ENCODE peak calls at places on chromosomes 5 and 9, in ten cellular contexts. One of them, this sample, is unnamed.

GRCh38 chr5:68274847-68275700 is 59.5 kb downstream of the PIK3R1 start:
- DNase-seq in AG09309: no peak
- DNase-seq in PC-3: no peak
- DNase-seq in mesendoderm: no peak
- DNase-seq in neural progenitor cell: no peak
- DNase-seq in breast epithelium: no peak
- DNase-seq in mammary epithelial cell: no peak
- DNase-seq in naive thymus-derived CD4-positive, alpha-beta T cell: peak; percentile 34
- DNase-seq in GM23248: no peak
- DNase-seq in PC-9: no peak
- DNase-seq in this sample: no peak

GRCh38 chr9:120410925-120411501 is 169.0 kb downstream of the CDK5RAP2 start:
- DNase-seq in AG09309: no peak
- DNase-seq in PC-3: no peak
- DNase-seq in mesendoderm: no peak
- DNase-seq in neural progenitor cell: no peak
- DNase-seq in breast epithelium: no peak
- DNase-seq in mammary epithelial cell: no peak
- DNase-seq in naive thymus-derived CD4-positive, alpha-beta T cell: no peak
- DNase-seq in GM23248: peak; percentile 72
- DNase-seq in PC-9: no peak
- DNase-seq in this sample: no peak

GRCh38 chr9:136151214-136151804 is 32.6 kb upstream of the TMEM250 start:
- DNase-seq in AG09309: no peak
- DNase-seq in PC-3: no peak
- DNase-seq in mesendoderm: peak; percentile 53
- DNase-seq in neural progenitor cell: peak; percentile 54
- DNase-seq in breast epithelium: no peak
- DNase-seq in mammary epithelial cell: no peak
- DNase-seq in naive thymus-derived CD4-positive, alpha-beta T cell: no peak
- DNase-seq in GM23248: no peak
- DNase-seq in PC-9: no peak
- DNase-seq in this sample: no peak

GRCh38 chr5:151781201-151781600 is 9.4 kb downstream of the G3BP1 start:
- DNase-seq in AG09309: no peak
- DNase-seq in PC-3: no peak
- DNase-seq in mesendoderm: no peak
- DNase-seq in neural progenitor cell: no peak
- DNase-seq in breast epithelium: no peak
- DNase-seq in mammary epithelial cell: no peak
- DNase-seq in naive thymus-derived CD4-positive, alpha-beta T cell: no peak
- DNase-seq in GM23248: peak; percentile 25
- DNase-seq in PC-9: no peak
- DNase-seq in this sample: no peak

GRCh38 chr5:111076076-111076475 is 4.6 kb downstream of the TSLP start:
- DNase-seq in AG09309: peak; percentile 24
- DNase-seq in PC-3: no peak
- DNase-seq in mesendoderm: no peak
- DNase-seq in neural progenitor cell: no peak
- DNase-seq in breast epithelium: no peak
- DNase-seq in mammary epithelial cell: no peak
- DNase-seq in naive thymus-derived CD4-positive, alpha-beta T cell: no peak
- DNase-seq in GM23248: no peak
- DNase-seq in PC-9: no peak
- DNase-seq in this sample: no peak

GRCh38 chr5:179914032-179914755 is 6.5 kb upstream of the TBC1D9B start:
- DNase-seq in AG09309: peak; percentile 27
- DNase-seq in PC-3: peak; percentile 91
- DNase-seq in mesendoderm: peak; percentile 40
- DNase-seq in neural progenitor cell: no peak
- DNase-seq in breast epithelium: no peak
- DNase-seq in mammary epithelial cell: peak; percentile 88
- DNase-seq in naive thymus-derived CD4-positive, alpha-beta T cell: no peak
- DNase-seq in GM23248: peak; percentile 81
- DNase-seq in PC-9: peak; percentile 78
- DNase-seq in this sample: peak; percentile 58

GRCh38 chr5:174900176-174900692 is 175.9 kb downstream of the MSX2 start:
- DNase-seq in AG09309: no peak
- DNase-seq in PC-3: no peak
- DNase-seq in mesendoderm: no peak
- DNase-seq in neural progenitor cell: no peak
- DNase-seq in breast epithelium: no peak
- DNase-seq in mammary epithelial cell: peak; percentile 6
- DNase-seq in naive thymus-derived CD4-positive, alpha-beta T cell: no peak
- DNase-seq in GM23248: no peak
- DNase-seq in PC-9: no peak
- DNase-seq in this sample: no peak

GRCh38 chr5:35282805-35283204 is 52.5 kb upstream of the PRLR start:
- DNase-seq in AG09309: no peak
- DNase-seq in PC-3: no peak
- DNase-seq in mesendoderm: no peak
- DNase-seq in neural progenitor cell: no peak
- DNase-seq in breast epithelium: no peak
- DNase-seq in mammary epithelial cell: no peak
- DNase-seq in naive thymus-derived CD4-positive, alpha-beta T cell: no peak
- DNase-seq in GM23248: no peak
- DNase-seq in PC-9: no peak
- DNase-seq in this sample: no peak

GRCh38 chr9:70962761-70963445 is 158.5 kb downstream of the TRPM3 start:
- DNase-seq in AG09309: no peak
- DNase-seq in PC-3: no peak
- DNase-seq in mesendoderm: no peak
- DNase-seq in neural progenitor cell: no peak
- DNase-seq in breast epithelium: no peak
- DNase-seq in mammary epithelial cell: peak; percentile 10
- DNase-seq in naive thymus-derived CD4-positive, alpha-beta T cell: no peak
- DNase-seq in GM23248: peak; percentile 24
- DNase-seq in PC-9: peak; percentile 38
- DNase-seq in this sample: no peak

GRCh38 chr5:95669540-95669939 is 13.3 kb downstream of the SPATA9 start:
- DNase-seq in AG09309: peak; percentile 97
- DNase-seq in PC-3: no peak
- DNase-seq in mesendoderm: peak; percentile 99
- DNase-seq in neural progenitor cell: no peak
- DNase-seq in breast epithelium: no peak
- DNase-seq in mammary epithelial cell: no peak
- DNase-seq in naive thymus-derived CD4-positive, alpha-beta T cell: no peak
- DNase-seq in GM23248: peak; percentile 89
- DNase-seq in PC-9: no peak
- DNase-seq in this sample: peak; percentile 97

GRCh38 chr5:59042201-59042600 is 459.3 kb downstream of the RAB3C start:
- DNase-seq in AG09309: no peak
- DNase-seq in PC-3: peak; percentile 70
- DNase-seq in mesendoderm: no peak
- DNase-seq in neural progenitor cell: no peak
- DNase-seq in breast epithelium: no peak
- DNase-seq in mammary epithelial cell: peak; percentile 77
- DNase-seq in naive thymus-derived CD4-positive, alpha-beta T cell: no peak
- DNase-seq in GM23248: peak; percentile 68
- DNase-seq in PC-9: no peak
- DNase-seq in this sample: no peak

GRCh38 chr9:127277099-127277498 is 12.5 kb downstream of the GARNL3 start:
- DNase-seq in AG09309: no peak
- DNase-seq in PC-3: no peak
- DNase-seq in mesendoderm: no peak
- DNase-seq in neural progenitor cell: no peak
- DNase-seq in breast epithelium: no peak
- DNase-seq in mammary epithelial cell: no peak
- DNase-seq in naive thymus-derived CD4-positive, alpha-beta T cell: no peak
- DNase-seq in GM23248: no peak
- DNase-seq in PC-9: no peak
- DNase-seq in this sample: no peak

GRCh38 chr5:173187054-173187743 is 42.9 kb downstream of the BNIP1 start:
- DNase-seq in AG09309: no peak
- DNase-seq in PC-3: no peak
- DNase-seq in mesendoderm: no peak
- DNase-seq in neural progenitor cell: peak; percentile 24
- DNase-seq in breast epithelium: no peak
- DNase-seq in mammary epithelial cell: no peak
- DNase-seq in naive thymus-derived CD4-positive, alpha-beta T cell: no peak
- DNase-seq in GM23248: no peak
- DNase-seq in PC-9: peak; percentile 14
- DNase-seq in this sample: no peak

GRCh38 chr9:69463497-69464068 is 138.6 kb downstream of the ENTREP1 start:
- DNase-seq in AG09309: no peak
- DNase-seq in PC-3: no peak
- DNase-seq in mesendoderm: no peak
- DNase-seq in neural progenitor cell: peak; percentile 25
- DNase-seq in breast epithelium: no peak
- DNase-seq in mammary epithelial cell: no peak
- DNase-seq in naive thymus-derived CD4-positive, alpha-beta T cell: no peak
- DNase-seq in GM23248: no peak
- DNase-seq in PC-9: no peak
- DNase-seq in this sample: no peak

GRCh38 chr5:76819851-76820280 is 1.0 kb downstream of the F2RL1 start:
- DNase-seq in AG09309: no peak
- DNase-seq in PC-3: no peak
- DNase-seq in mesendoderm: peak; percentile 46
- DNase-seq in neural progenitor cell: peak; percentile 21
- DNase-seq in breast epithelium: no peak
- DNase-seq in mammary epithelial cell: no peak
- DNase-seq in naive thymus-derived CD4-positive, alpha-beta T cell: no peak
- DNase-seq in GM23248: no peak
- DNase-seq in PC-9: no peak
- DNase-seq in this sample: no peak
- H3K4me3 ChIP-seq in AG09309: peak overlapping the region; percentile 52
- H3K4me3 ChIP-seq in PC-3: peak overlapping the region; percentile 79
- H3K4me3 ChIP-seq in mesendoderm: peak overlapping the region; percentile 63
- H3K4me3 ChIP-seq in neural progenitor cell: peak overlapping the region; percentile 79
- H3K4me3 ChIP-seq in breast epithelium: peak overlapping the region; percentile 74
- H3K4me3 ChIP-seq in mammary epithelial cell: peak overlapping the region; percentile 97
- H3K4me3 ChIP-seq in naive thymus-derived CD4-positive, alpha-beta T cell: peak overlapping the region; percentile 89
- H3K4me3 ChIP-seq in GM23248: peak overlapping the region; percentile 76
- H3K4me3 ChIP-seq in PC-9: peak overlapping the region; percentile 95
- H3K4me3 ChIP-seq in this sample: no peak overlapping the region

GRCh38 chr5:10254686-10255085 is 4.6 kb downstream of the CCT5 start:
- DNase-seq in AG09309: no peak
- DNase-seq in PC-3: no peak
- DNase-seq in mesendoderm: no peak
- DNase-seq in neural progenitor cell: no peak
- DNase-seq in breast epithelium: no peak
- DNase-seq in mammary epithelial cell: no peak
- DNase-seq in naive thymus-derived CD4-positive, alpha-beta T cell: no peak
- DNase-seq in GM23248: no peak
- DNase-seq in PC-9: no peak
- DNase-seq in this sample: no peak
- H3K4me3 ChIP-seq in AG09309: no peak overlapping the region
- H3K4me3 ChIP-seq in PC-3: no peak overlapping the region
- H3K4me3 ChIP-seq in mesendoderm: no peak overlapping the region
- H3K4me3 ChIP-seq in neural progenitor cell: no peak overlapping the region
- H3K4me3 ChIP-seq in breast epithelium: no peak overlapping the region
- H3K4me3 ChIP-seq in mammary epithelial cell: no peak overlapping the region
- H3K4me3 ChIP-seq in naive thymus-derived CD4-positive, alpha-beta T cell: no peak overlapping the region
- H3K4me3 ChIP-seq in GM23248: no peak overlapping the region
- H3K4me3 ChIP-seq in PC-9: no peak overlapping the region
- H3K4me3 ChIP-seq in this sample: no peak overlapping the region

GRCh38 chr5:5675511-5675910 is 253.0 kb downstream of the ICE1 start:
- DNase-seq in AG09309: no peak
- DNase-seq in PC-3: no peak
- DNase-seq in mesendoderm: no peak
- DNase-seq in neural progenitor cell: no peak
- DNase-seq in breast epithelium: no peak
- DNase-seq in mammary epithelial cell: no peak
- DNase-seq in naive thymus-derived CD4-positive, alpha-beta T cell: no peak
- DNase-seq in GM23248: no peak
- DNase-seq in PC-9: no peak
- DNase-seq in this sample: no peak
- H3K4me3 ChIP-seq in AG09309: no peak overlapping the region
- H3K4me3 ChIP-seq in PC-3: no peak overlapping the region
- H3K4me3 ChIP-seq in mesendoderm: no peak overlapping the region
- H3K4me3 ChIP-seq in neural progenitor cell: no peak overlapping the region
- H3K4me3 ChIP-seq in breast epithelium: no peak overlapping the region
- H3K4me3 ChIP-seq in mammary epithelial cell: no peak overlapping the region
- H3K4me3 ChIP-seq in naive thymus-derived CD4-positive, alpha-beta T cell: no peak overlapping the region
- H3K4me3 ChIP-seq in GM23248: no peak overlapping the region
- H3K4me3 ChIP-seq in PC-9: no peak overlapping the region
- H3K4me3 ChIP-seq in this sample: no peak overlapping the region

GRCh38 chr5:56686337-56687198 is 128.8 kb upstream of the MAP3K1 start:
- DNase-seq in AG09309: no peak
- DNase-seq in PC-3: no peak
- DNase-seq in mesendoderm: no peak
- DNase-seq in neural progenitor cell: no peak
- DNase-seq in breast epithelium: no peak
- DNase-seq in mammary epithelial cell: no peak
- DNase-seq in naive thymus-derived CD4-positive, alpha-beta T cell: no peak
- DNase-seq in GM23248: no peak
- DNase-seq in PC-9: no peak
- DNase-seq in this sample: no peak
- H3K4me3 ChIP-seq in AG09309: no peak overlapping the region
- H3K4me3 ChIP-seq in PC-3: no peak overlapping the region
- H3K4me3 ChIP-seq in mesendoderm: no peak overlapping the region
- H3K4me3 ChIP-seq in neural progenitor cell: no peak overlapping the region
- H3K4me3 ChIP-seq in breast epithelium: no peak overlapping the region
- H3K4me3 ChIP-seq in mammary epithelial cell: no peak overlapping the region
- H3K4me3 ChIP-seq in naive thymus-derived CD4-positive, alpha-beta T cell: no peak overlapping the region
- H3K4me3 ChIP-seq in GM23248: no peak overlapping the region
- H3K4me3 ChIP-seq in PC-9: no peak overlapping the region
- H3K4me3 ChIP-seq in this sample: no peak overlapping the region

DNA sequence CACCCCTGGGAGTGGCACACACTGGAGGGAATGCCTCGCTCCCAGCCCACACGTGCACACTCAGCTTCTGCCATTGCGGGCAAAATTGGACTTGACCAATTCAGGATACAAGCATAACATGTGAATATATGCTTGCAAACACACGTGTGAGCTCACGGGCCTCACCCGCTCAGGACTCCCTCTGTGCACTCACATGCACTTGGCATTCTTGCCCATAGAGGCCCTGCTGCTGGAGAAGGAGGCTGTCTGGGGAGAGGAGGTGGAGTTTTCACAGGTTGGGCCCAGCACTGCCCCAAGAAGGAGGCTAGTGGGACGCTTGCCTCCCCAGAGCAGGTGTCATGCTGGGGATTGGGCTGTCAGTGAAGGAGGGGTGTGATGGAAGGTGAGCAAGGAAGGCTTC is 1.7 kb downstream of the MYMK start:
- DNase-seq in AG09309: no peak
- DNase-seq in PC-3: no peak
- DNase-seq in mesendoderm: no peak
- DNase-seq in neural progenitor cell: no peak
- DNase-seq in breast epithelium: no peak
- DNase-seq in mammary epithelial cell: no peak
- DNase-seq in naive thymus-derived CD4-positive, alpha-beta T cell: no peak
- DNase-seq in GM23248: no peak
- DNase-seq in PC-9: no peak
- DNase-seq in this sample: no peak
- H3K4me3 ChIP-seq in AG09309: no peak overlapping the region
- H3K4me3 ChIP-seq in PC-3: no peak overlapping the region
- H3K4me3 ChIP-seq in mesendoderm: no peak overlapping the region
- H3K4me3 ChIP-seq in neural progenitor cell: no peak overlapping the region
- H3K4me3 ChIP-seq in breast epithelium: no peak overlapping the region
- H3K4me3 ChIP-seq in mammary epithelial cell: no peak overlapping the region
- H3K4me3 ChIP-seq in naive thymus-derived CD4-positive, alpha-beta T cell: no peak overlapping the region
- H3K4me3 ChIP-seq in GM23248: no peak overlapping the region
- H3K4me3 ChIP-seq in PC-9: no peak overlapping the region
- H3K4me3 ChIP-seq in this sample: no peak overlapping the region

GRCh38 chr9:116877072-116877471 is 190.0 kb downstream of the TRIM32 start:
- DNase-seq in AG09309: no peak
- DNase-seq in PC-3: no peak
- DNase-seq in mesendoderm: no peak
- DNase-seq in neural progenitor cell: no peak
- DNase-seq in breast epithelium: no peak
- DNase-seq in mammary epithelial cell: no peak
- DNase-seq in naive thymus-derived CD4-positive, alpha-beta T cell: no peak
- DNase-seq in GM23248: no peak
- DNase-seq in PC-9: no peak
- DNase-seq in this sample: no peak
- H3K4me3 ChIP-seq in AG09309: no peak overlapping the region
- H3K4me3 ChIP-seq in PC-3: no peak overlapping the region
- H3K4me3 ChIP-seq in mesendoderm: no peak overlapping the region
- H3K4me3 ChIP-seq in neural progenitor cell: no peak overlapping the region
- H3K4me3 ChIP-seq in breast epithelium: no peak overlapping the region
- H3K4me3 ChIP-seq in mammary epithelial cell: no peak overlapping the region
- H3K4me3 ChIP-seq in naive thymus-derived CD4-positive, alpha-beta T cell: no peak overlapping the region
- H3K4me3 ChIP-seq in GM23248: no peak overlapping the region
- H3K4me3 ChIP-seq in PC-9: no peak overlapping the region
- H3K4me3 ChIP-seq in this sample: no peak overlapping the region

GRCh38 chr9:16090907-16091629 is 538.2 kb downstream of the CCDC171 start:
- DNase-seq in AG09309: no peak
- DNase-seq in PC-3: no peak
- DNase-seq in mesendoderm: peak; percentile 80
- DNase-seq in neural progenitor cell: no peak
- DNase-seq in breast epithelium: no peak
- DNase-seq in mammary epithelial cell: no peak
- DNase-seq in naive thymus-derived CD4-positive, alpha-beta T cell: no peak
- DNase-seq in GM23248: peak; percentile 38
- DNase-seq in PC-9: no peak
- DNase-seq in this sample: no peak
- H3K4me3 ChIP-seq in AG09309: no peak overlapping the region
- H3K4me3 ChIP-seq in PC-3: no peak overlapping the region
- H3K4me3 ChIP-seq in mesendoderm: no peak overlapping the region
- H3K4me3 ChIP-seq in neural progenitor cell: no peak overlapping the region
- H3K4me3 ChIP-seq in breast epithelium: no peak overlapping the region
- H3K4me3 ChIP-seq in mammary epithelial cell: no peak overlapping the region
- H3K4me3 ChIP-seq in naive thymus-derived CD4-positive, alpha-beta T cell: no peak overlapping the region
- H3K4me3 ChIP-seq in GM23248: no peak overlapping the region
- H3K4me3 ChIP-seq in PC-9: no peak overlapping the region
- H3K4me3 ChIP-seq in this sample: no peak overlapping the region

This sample was measured in MG63.